ENCODE peak calls at places on chromosomes 2 and 18, in five cellular contexts. H, N, I, W and S are unnamed samples.

GRCh38 chr2:175017618-175018414 is 12.6 kb upstream of the CHN1 start:
- DNase-seq in H (no peak), N (no peak), I (no peak), W (no peak), S (no peak)

GRCh38 chr2:183919926-183920325 is 678.4 kb upstream of the ZNF804A start:
- DNase-seq in H (no peak), N (no peak), I (no peak), W (no peak), S (no peak)

GRCh38 chr2:122635649-122636496 is 880.4 kb downstream of the TSN start:
- DNase-seq in H (no peak), N (no peak), I (no peak), W (no peak), S (no peak)

GRCh38 chr18:58867281-58867961 is 2.7 kb downstream of the ZNF532 start:
- DNase-seq in H (no peak), N (no peak), I (no peak), W (no peak), S (no peak)

GRCh38 chr18:44589709-44590108 is 91.0 kb upstream of the SETBP1 start:
- DNase-seq in H (no peak), N (no peak), I (no peak), W (no peak), S (no peak)

GRCh38 chr18:9907867-9908266 is 5.9 kb upstream of the VAPA start:
- DNase-seq in H (no peak), N (no peak), I (no peak), W (no peak), S (no peak)

GRCh38 chr2:229273384-229274338 is 2.6 kb upstream of the PID1 start:
- DNase-seq in H (peak), N (no peak), I (no peak), W (peak), S (peak)

GRCh38 chr18:57052759-57053158 is 94.1 kb upstream of the BOD1L2 start:
- DNase-seq in H (no peak), N (no peak), I (no peak), W (no peak), S (no peak)

GRCh38 chr18:68440433-68440832 is 274.5 kb downstream of the TMX3 start:
- DNase-seq in H (no peak), N (no peak), I (no peak), W (no peak), S (no peak)

GRCh38 chr18:11224166-11224565 is 74.8 kb upstream of the PIEZO2 start:
- DNase-seq in H (no peak), N (no peak), I (no peak), W (no peak), S (no peak)

GRCh38 chr2:187658952-187659525 is 104.8 kb upstream of the TFPI start:
- DNase-seq in H (no peak), N (no peak), I (no peak), W (peak), S (no peak)

GRCh38 chr2:37164757-37165156 is 8.0 kb upstream of the EIF2AK2 start:
- DNase-seq in H (no peak), N (no peak), I (no peak), W (no peak), S (no peak)